ENCODE peak calls at places on chromosomes 5 and 9, in ten cellular contexts. Q is MG63; R is CD8-positive, alpha-beta T cell; M is mucosa of descending colon; B is left ventricle myocardium inferior; Y is PC-9; E is neural progenitor cell; X is psoas muscle; Z is fibroblast of lung; G is A673. F is an unnamed sample.

GRCh38 chr5:137641148-137641547 is 94.7 kb downstream of the KLHL3 start:
- DNase-seq in Q (peak; percentile 46), R (no peak), M (no peak), B (no peak), Y (no peak), E (no peak), X (no peak), Z (peak; percentile 67), G (no peak), F (no peak)

GRCh38 chr5:73215891-73216610 is 43.1 kb downstream of the TMEM174 start:
- DNase-seq in Q (peak; percentile 82), R (peak; percentile 67), M (peak; percentile 92), B (peak; percentile 66), Y (peak; percentile 58), E (peak; percentile 91), X (peak; percentile 88), Z (peak; percentile 77), G (peak; percentile 85), F (peak; percentile 95)

GRCh38 chr9:6920040-6920439 is 162.3 kb downstream of the KDM4C start:
- DNase-seq in Q (no peak), R (no peak), M (no peak), B (no peak), Y (no peak), E (no peak), X (no peak), Z (peak; percentile 10), G (no peak), F (no peak)

GRCh38 chr5:172362755-172363154 is 79.2 kb upstream of the UBTD2 start:
- DNase-seq in Q (peak; percentile 8), R (no peak), M (no peak), B (no peak), Y (no peak), E (no peak), X (no peak), Z (no peak), G (no peak), F (no peak)

GRCh38 chr9:95409650-95410426 is 92.3 kb upstream of the FANCC start:
- DNase-seq in Q (no peak), R (no peak), M (no peak), B (no peak), Y (peak; percentile 92), E (no peak), X (no peak), Z (peak; percentile 77), G (peak; percentile 89), F (peak; percentile 96)

GRCh38 chr5:103800728-103801127 is 238.1 kb upstream of the NUDT12 start:
- DNase-seq in Q (no peak), R (no peak), M (no peak), B (no peak), Y (no peak), E (no peak), X (no peak), Z (peak; percentile 67), G (no peak), F (peak; percentile 72)

GRCh38 chr5:160769264-160769663 is 82.7 kb downstream of the ATP10B start:
- DNase-seq in Q (no peak), R (no peak), M (peak; percentile 69), B (no peak), Y (no peak), E (no peak), X (no peak), Z (no peak), G (no peak), F (no peak)

GRCh38 chr5:36058776-36059175 is 7.9 kb downstream of the UGT3A2 start:
- DNase-seq in Q (no peak), R (no peak), M (no peak), B (no peak), Y (no peak), E (no peak), X (no peak), Z (no peak), G (no peak), F (no peak)

GRCh38 chr5:53469946-53470687 is 10.3 kb upstream of the FST start:
- DNase-seq in Q (no peak), R (no peak), M (no peak), B (no peak), Y (peak; percentile 91), E (no peak), X (no peak), Z (peak; percentile 83), G (no peak), F (no peak)

GRCh38 chr5:58127486-58128220 is 332.2 kb downstream of the PLK2 start:
- DNase-seq in Q (no peak), R (no peak), M (no peak), B (no peak), Y (no peak), E (no peak), X (no peak), Z (peak; percentile 22), G (no peak), F (no peak)

GRCh38 chr5:136388474-136388873 is 23.1 kb upstream of the TRPC7 start:
- DNase-seq in Q (no peak), R (no peak), M (no peak), B (no peak), Y (no peak), E (peak; percentile 18), X (no peak), Z (no peak), G (no peak), F (no peak)

GRCh38 chr5:37045703-37046102 is 169.1 kb downstream of the NIPBL start:
- DNase-seq in Q (no peak), R (no peak), M (no peak), B (no peak), Y (no peak), E (no peak), X (no peak), Z (no peak), G (no peak), F (no peak)

GRCh38 chr9:16727452-16728127 is 142.9 kb downstream of the BNC2 start:
- DNase-seq in Q (no peak), R (no peak), M (no peak), B (no peak), Y (no peak), E (no peak), X (no peak), Z (peak; percentile 46), G (no peak), F (peak; percentile 32)

GRCh38 chr9:29701536-29701935 is 2128.3 kb upstream of the C9orf72 start:
- DNase-seq in Q (no peak), R (no peak), M (no peak), B (no peak), Y (no peak), E (no peak), X (no peak), Z (no peak), G (peak; percentile 39), F (no peak)

GRCh38 chr5:88551724-88552345 is 283.2 kb upstream of the TMEM161B start:
- DNase-seq in Q (no peak), R (no peak), M (no peak), B (no peak), Y (no peak), E (peak; percentile 95), X (no peak), Z (no peak), G (no peak), F (no peak)

GRCh38 chr5:38069360-38069759 is 189.0 kb upstream of the EGFLAM start:
- DNase-seq in Q (peak; percentile 28), R (no peak), M (no peak), B (no peak), Y (no peak), E (no peak), X (no peak), Z (peak; percentile 32), G (no peak), F (no peak)

GRCh38 chr5:15550502-15551115 is 50.6 kb downstream of the FBXL7 start:
- DNase-seq in Q (no peak), R (no peak), M (no peak), B (peak; percentile 15), Y (no peak), E (no peak), X (no peak), Z (peak; percentile 18), G (no peak), F (peak; percentile 87)

GRCh38 chr9:80602291-80602690 is 1030.5 kb downstream of the TLE4 start:
- DNase-seq in Q (no peak), R (no peak), M (no peak), B (no peak), Y (no peak), E (no peak), X (no peak), Z (no peak), G (peak; percentile 21), F (no peak)

GRCh38 chr9:109264865-109265532 is 55.9 kb downstream of the EPB41L4B start:
- DNase-seq in Q (peak; percentile 17), R (no peak), M (peak; percentile 82), B (peak; percentile 49), Y (no peak), E (no peak), X (no peak), Z (peak; percentile 13), G (peak; percentile 12), F (peak; percentile 64)

DNA sequence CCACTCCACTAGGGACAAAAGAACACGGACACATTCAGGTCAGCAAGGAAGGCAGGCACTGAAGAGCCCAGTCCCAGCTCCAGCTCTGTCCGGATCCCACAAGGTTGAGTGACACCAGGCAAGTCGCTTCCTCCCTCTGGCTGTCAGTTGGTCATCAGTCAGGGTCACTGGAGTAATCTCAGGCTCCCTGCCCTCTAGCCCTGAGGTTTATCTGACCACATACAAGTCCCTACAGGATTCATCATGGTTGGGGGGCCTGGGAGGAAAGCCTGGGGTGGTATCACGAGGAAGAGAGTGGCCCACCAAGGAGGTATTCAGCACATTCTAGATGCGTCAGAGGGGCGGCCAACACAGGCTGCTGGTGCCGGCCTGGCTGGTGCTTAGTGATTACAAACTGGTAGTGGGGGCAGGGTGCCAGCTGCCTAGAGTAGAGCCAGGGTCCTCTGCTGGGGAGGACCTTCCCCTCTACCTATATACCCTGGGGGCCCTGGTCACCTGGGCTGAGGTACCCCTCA is 81.5 kb downstream of the SHB start:
- DNase-seq in Q (no peak), R (no peak), M (no peak), B (peak; percentile 47), Y (no peak), E (no peak), X (no peak), Z (no peak), G (no peak), F (no peak)
- H3K9me3 ChIP-seq in Q (no peaks in the 10 kb centered on the region), R (no peaks in the 10 kb centered on the region), M (no peaks in the 10 kb centered on the region), B (no peaks in the 10 kb centered on the region), Y (no peaks in the 10 kb centered on the region), E (no peaks in the 10 kb centered on the region), X (no peaks in the 10 kb centered on the region), Z (no peaks in the 10 kb centered on the region), G (no peaks in the 10 kb centered on the region), F (no peaks in the 10 kb centered on the region)

GRCh38 chr5:179887095-179887494 is 20.6 kb downstream of the TBC1D9B start:
- DNase-seq in Q (no peak), R (no peak), M (no peak), B (no peak), Y (no peak), E (no peak), X (no peak), Z (no peak), G (no peak), F (no peak)
- H3K36me3 ChIP-seq in Q (peaks cover 98% of the 10 kb centered on the region), R (peaks cover 35% of the 10 kb centered on the region), M (peaks cover 15% of the 10 kb centered on the region), B (peaks cover 95% of the 10 kb centered on the region), Y (peaks cover 38% of the 10 kb centered on the region), E (peaks cover 16% of the 10 kb centered on the region), X (peaks cover 14% of the 10 kb centered on the region), Z (peaks cover 30% of the 10 kb centered on the region), G (peaks cover 63% of the 10 kb centered on the region), F (peaks cover 83% of the 10 kb centered on the region)

GRCh38 chr5:40082313-40082712 is 597.4 kb upstream of the PTGER4 start:
- DNase-seq in Q (no peak), R (no peak), M (no peak), B (no peak), Y (no peak), E (no peak), X (no peak), Z (no peak), G (no peak), F (no peak)
- H3K9me3 ChIP-seq in Q (peaks cover 7% of the 10 kb centered on the region), R (no peaks in the 10 kb centered on the region), M (no peaks in the 10 kb centered on the region), B (peaks cover 10% of the 10 kb centered on the region), Y (peaks cover 5% of the 10 kb centered on the region), E (no peaks in the 10 kb centered on the region), X (peaks cover 3% of the 10 kb centered on the region), Z (no peaks in the 10 kb centered on the region), G (peaks cover 37% of the 10 kb centered on the region), F (peaks cover 16% of the 10 kb centered on the region)

GRCh38 chr5:122785294-122785693 is 10.4 kb downstream of the SNX2 start:
- DNase-seq in Q (no peak), R (no peak), M (no peak), B (no peak), Y (no peak), E (no peak), X (no peak), Z (no peak), G (no peak), F (no peak)
- H3K36me3 ChIP-seq in Q (no peaks in the 10 kb centered on the region), R (no peaks in the 10 kb centered on the region), M (no peaks in the 10 kb centered on the region), B (no peaks in the 10 kb centered on the region), Y (no peaks in the 10 kb centered on the region), E (no peaks in the 10 kb centered on the region), X (no peaks in the 10 kb centered on the region), Z (no peaks in the 10 kb centered on the region), G (peaks cover 4% of the 10 kb centered on the region), F (no peaks in the 10 kb centered on the region)

F was measured in adipocyte.